ENCODE peak calls at places on chromosomes 11 and 22, in five cellular contexts. K, B, X, I and T are unnamed samples.

GRCh38 chr22:27170491-27170890 is 513.1 kb downstream of the MIAT start:
- DNase-seq in K (no peak), B (no peak), X (no peak), I (peak; percentile 52), T (no peak)

GRCh38 chr11:44133335-44133946 is 38.0 kb downstream of the EXT2 start:
- DNase-seq in K (no peak), B (no peak), X (no peak), I (peak; percentile 24), T (no peak)

GRCh38 chr11:113730887-113731726 is 25.0 kb upstream of the TMPRSS5 start:
- DNase-seq in K (no peak), B (no peak), X (no peak), I (peak; percentile 2), T (no peak)

GRCh38 chr11:3165152-3165705 is at the start of gene OSBPL5:
- DNase-seq in K (peak; percentile 43), B (peak; percentile 33), X (peak; percentile 59), I (peak; percentile 79), T (no peak)

GRCh38 chr22:36904260-36904659 is 9.2 kb upstream of the CSF2RB start:
- DNase-seq in K (no peak), B (no peak), X (no peak), I (no peak), T (no peak)

GRCh38 chr11:13316528-13316961 is 39.0 kb downstream of the BMAL1 start:
- DNase-seq in K (no peak), B (no peak), X (no peak), I (peak; percentile 96), T (no peak)

GRCh38 chr11:14764899-14765527 is 121.4 kb downstream of the PDE3B start:
- DNase-seq in K (peak; percentile 31), B (peak; percentile 22), X (no peak), I (no peak), T (no peak)

GRCh38 chr11:33808228-33808828 is 34.0 kb upstream of the FBXO3 start:
- DNase-seq in K (peak; percentile 76), B (peak; percentile 74), X (peak; percentile 80), I (peak; percentile 86), T (peak; percentile 85)

GRCh38 chr11:2268911-2269600 is 1.3 kb downstream of the ASCL2 start:
- DNase-seq in K (peak; percentile 30), B (peak; percentile 21), X (peak; percentile 23), I (peak; percentile 54), T (peak; percentile 59)

GRCh38 chr11:45333506-45333971 is 47.4 kb upstream of the SYT13 start:
- DNase-seq in K (no peak), B (no peak), X (no peak), I (peak; percentile 18), T (no peak)

GRCh38 chr11:7485136-7485853 is at the start of gene OLFML1:
- DNase-seq in K (no peak), B (no peak), X (peak; percentile 17), I (no peak), T (no peak)

GRCh38 chr11:112837162-112837826 is 123.9 kb upstream of the NCAM1 start:
- DNase-seq in K (no peak), B (no peak), X (no peak), I (peak; percentile 59), T (no peak)

GRCh38 chr22:49642331-49642730 is 185.3 kb downstream of the BRD1 start:
- DNase-seq in K (no peak), B (no peak), X (no peak), I (no peak), T (no peak)

GRCh38 chr22:44181033-44181911 is 547 bp downstream of the PARVG start:
- DNase-seq in K (peak; percentile 65), B (peak; percentile 53), X (no peak), I (no peak), T (no peak)

GRCh38 chr22:38135133-38135706 is 24.7 kb upstream of the BAIAP2L2 start:
- DNase-seq in K (no peak), B (no peak), X (no peak), I (no peak), T (no peak)

GRCh38 chr11:18727499-18728236 is 1.7 kb upstream of the IGSF22 start:
- DNase-seq in K (peak; percentile 14), B (peak; percentile 32), X (no peak), I (peak; percentile 37), T (no peak)

GRCh38 chr22:32735516-32735915 is 66.0 kb upstream of the TIMP3 start:
- DNase-seq in K (no peak), B (no peak), X (no peak), I (no peak), T (no peak)

GRCh38 chr22:29268511-29269229 is 602 bp downstream of the EWSR1 start:
- DNase-seq in K (peak; percentile 50), B (peak; percentile 9), X (no peak), I (peak; percentile 51), T (peak; percentile 65)

GRCh38 chr11:12723410-12724297 is 49.4 kb downstream of the TEAD1 start:
- DNase-seq in K (no peak), B (no peak), X (no peak), I (peak; percentile 55), T (no peak)

GRCh38 chr11:21260101-21260500 is 590.7 kb downstream of the NELL1 start:
- DNase-seq in K (no peak), B (no peak), X (no peak), I (no peak), T (no peak)

GRCh38 chr11:26276798-26277424 is 55.0 kb upstream of the ANO3 start:
- DNase-seq in K (no peak), B (no peak), X (peak; percentile 21), I (peak; percentile 57), T (peak; percentile 74)

GRCh38 chr11:21411597-21411996 is 742.2 kb downstream of the NELL1 start:
- DNase-seq in K (no peak), B (no peak), X (no peak), I (no peak), T (no peak)

GRCh38 chr11:86089659-86090058 is 20.8 kb upstream of the PICALM start:
- DNase-seq in K (no peak), B (no peak), X (no peak), I (no peak), T (no peak)

GRCh38 chr11:12542186-12542935 is 131.9 kb upstream of the TEAD1 start:
- DNase-seq in K (no peak), B (no peak), X (no peak), I (no peak), T (peak; percentile 42)

GRCh38 chr22:20613301-20613700 is 105.9 kb downstream of the MED15 start:
- DNase-seq in K (no peak), B (no peak), X (no peak), I (no peak), T (no peak)

GRCh38 chr11:134017773-134018430 is 51.0 kb upstream of the JAM3 start:
- DNase-seq in K (no peak), B (no peak), X (no peak), I (no peak), T (no peak)

GRCh38 chr11:12274558-12275197 is 102.7 kb upstream of the PARVA start:
- DNase-seq in K (no peak), B (no peak), X (no peak), I (no peak), T (peak; percentile 57)

GRCh38 chr22:31241936-31242335 is 29.8 kb downstream of the LIMK2 start:
- DNase-seq in K (no peak), B (no peak), X (no peak), I (no peak), T (no peak)

GRCh38 chr11:34970480-34970879 is 54.1 kb downstream of the PDHX start:
- DNase-seq in K (no peak), B (no peak), X (no peak), I (no peak), T (no peak)

GRCh38 chr22:40204331-40205116 is 26.8 kb downstream of the TNRC6B start:
- DNase-seq in K (no peak), B (no peak), X (no peak), I (no peak), T (no peak)
- H3K27ac ChIP-seq in K (no peak overlapping the region), B (no peak overlapping the region), X (no peak overlapping the region), I (peak overlapping the region; percentile 6), T (peak overlapping the region; percentile 42)

DNA sequence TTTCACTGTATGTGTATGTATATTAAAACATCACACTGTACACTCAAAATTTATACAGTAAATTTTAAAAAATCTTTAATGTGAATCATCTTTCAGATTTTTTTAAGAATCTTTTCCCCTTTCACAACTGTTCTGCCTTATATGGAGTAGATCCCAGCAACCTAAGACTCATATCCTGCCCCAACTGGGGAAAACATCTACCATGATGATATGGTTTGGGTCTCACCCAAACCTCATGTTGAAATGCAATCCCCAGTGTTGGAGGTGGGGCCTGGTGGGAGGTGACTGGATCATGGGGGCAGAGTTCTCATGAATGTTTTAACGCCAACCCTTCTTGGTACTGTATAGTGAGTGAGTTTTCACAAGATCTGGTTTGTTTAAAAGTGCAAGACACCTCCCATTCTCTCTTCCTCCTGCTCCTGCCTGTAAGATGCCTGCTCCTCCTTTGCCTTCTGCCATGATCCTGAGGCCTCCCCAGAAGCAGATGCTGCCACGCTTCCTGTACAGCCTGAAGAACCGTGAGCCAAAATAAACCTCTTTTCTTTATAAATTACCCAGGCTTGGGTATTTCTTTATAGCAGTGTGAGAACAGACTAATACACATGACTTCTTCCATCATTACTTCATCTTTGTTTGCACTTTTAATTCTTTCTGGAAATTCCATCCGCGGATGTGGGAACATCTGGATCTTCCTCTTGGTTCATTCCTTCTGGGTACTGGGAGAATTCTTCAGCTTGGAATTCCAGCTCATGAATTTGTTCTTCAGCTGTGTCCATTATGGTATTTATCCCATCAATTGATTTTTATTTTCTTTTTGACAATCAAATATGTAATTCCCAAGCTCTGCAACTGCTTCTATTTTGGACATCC is 36.9 kb downstream of the LINC01488 start:
- DNase-seq in K (no peak), B (no peak), X (no peak), I (no peak), T (no peak)
- H3K4me1 ChIP-seq in K (no peaks in the 10 kb centered on the region), B (no peaks in the 10 kb centered on the region), X (no peaks in the 10 kb centered on the region), I (no peaks in the 10 kb centered on the region), T (no peaks in the 10 kb centered on the region)

DNA sequence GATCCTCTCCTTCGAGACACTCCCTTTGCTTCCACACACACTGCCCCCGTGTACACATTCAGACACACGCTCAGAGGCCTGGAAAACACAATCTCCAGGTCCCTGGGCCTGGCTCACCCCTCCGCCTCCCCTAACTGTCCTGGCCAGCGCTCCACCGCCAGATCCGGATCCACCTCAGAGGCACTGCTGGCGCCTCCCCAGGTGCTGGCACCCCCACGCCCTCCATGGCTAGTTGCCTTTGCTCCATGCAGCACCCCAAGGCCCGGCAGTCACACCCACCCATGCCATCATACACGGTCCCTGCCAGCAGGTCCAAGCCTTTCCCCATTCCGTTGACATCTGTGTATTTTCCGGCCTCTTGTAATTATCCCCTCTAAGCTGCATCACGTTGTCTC is 11.1 kb downstream of the SPTBN2 start:
- DNase-seq in K (no peak), B (no peak), X (no peak), I (no peak), T (no peak)
- H3K27ac ChIP-seq in K (no peak overlapping the region), B (no peak overlapping the region), X (no peak overlapping the region), I (no peak overlapping the region), T (no peak overlapping the region)

DNA sequence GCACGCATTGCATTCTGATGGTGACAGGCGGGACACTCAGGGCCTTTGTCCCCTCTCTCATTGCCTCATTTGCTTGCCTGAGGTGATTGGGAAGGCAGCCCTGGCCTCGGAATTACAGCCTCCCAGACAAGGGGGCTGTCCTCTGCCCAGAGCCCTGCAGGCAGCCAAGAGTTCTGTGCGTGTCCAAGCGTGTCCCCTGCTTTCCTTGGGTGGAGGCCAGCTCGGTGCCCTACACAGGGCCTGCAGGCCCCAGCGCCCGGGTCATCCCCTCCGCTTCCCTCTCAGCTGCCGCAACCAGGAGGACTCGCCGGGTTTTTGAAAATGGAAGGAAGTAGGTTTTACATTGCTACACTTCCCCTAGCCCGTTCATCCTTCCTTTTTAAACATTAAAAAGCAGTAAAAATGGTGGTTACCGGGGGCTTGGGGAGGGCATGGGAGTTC is 1.9 kb downstream of the GRAMD4 start:
- DNase-seq in K (no peak), B (no peak), X (no peak), I (peak; percentile 95), T (no peak)
- H3K4me1 ChIP-seq in K (no peaks in the 10 kb centered on the region), B (no peaks in the 10 kb centered on the region), X (no peaks in the 10 kb centered on the region), I (peaks cover 55% of the 10 kb centered on the region), T (peaks cover 5% of the 10 kb centered on the region)